ENCODE peak calls at places on chromosomes 3 and 15, in five cellular contexts. I is IMR-90, P is K562, J is HepG2, D is SK-N-SH. F is an unnamed sample.

GRCh38 chr15:68232937-68233336 is 3.4 kb upstream of the CLN6 start:
- DNase-seq in J (no peak), P (no peak), D (no peak), I (no peak), F (no peak)

GRCh38 chr3:24263069-24263668 is 231.5 kb downstream of the THRB start:
- DNase-seq in D (no peak), P (no peak), I (no peak), J (no peak), F (no peak)

GRCh38 chr3:188824596-188824995 is 347.2 kb upstream of the TPRG1 start:
- DNase-seq in D (no peak), P (no peak), J (no peak), I (no peak), F (no peak)

GRCh38 chr15:90982135-90982534 is 12.2 kb downstream of the PRC1 start:
- DNase-seq in P (no peak), I (peak; percentile 71), D (no peak), J (no peak), F (no peak)

GRCh38 chr3:42061042-42061710 is 30.0 kb upstream of the TRAK1 start:
- DNase-seq in P (no peak), J (no peak), D (no peak), I (no peak), F (no peak)

GRCh38 chr3:134059680-134060560 is 30.2 kb upstream of the SLCO2A1 start:
- DNase-seq in P (no peak), I (peak; percentile 19), D (no peak), J (peak; percentile 74), F (no peak)

GRCh38 chr15:63107895-63108546 is 13.6 kb upstream of the LACTB start:
- DNase-seq in I (peak; percentile 100), D (no peak), P (no peak), J (peak; percentile 98), F (no peak)

GRCh38 chr3:196666001-196666867 is 26.7 kb downstream of the NRROS start:
- DNase-seq in P (no peak), D (no peak), I (peak; percentile 81), J (peak; percentile 91), F (no peak)

GRCh38 chr3:61956236-61956635 is 394.9 kb downstream of the PTPRG start:
- DNase-seq in I (peak; percentile 74), D (peak; percentile 11), J (no peak), P (no peak), F (no peak)

GRCh38 chr15:91151781-91152563 is 51.9 kb downstream of the SV2B start:
- DNase-seq in P (no peak), J (no peak), D (no peak), I (no peak), F (no peak)

GRCh38 chr15:98868564-98868963 is 139.0 kb downstream of the PGPEP1L start:
- DNase-seq in P (no peak), I (no peak), D (no peak), J (no peak), F (no peak)

GRCh38 chr15:69631005-69631404 is 178.4 kb downstream of the RPLP1 start:
- DNase-seq in D (no peak), P (no peak), J (no peak), I (no peak), F (no peak)

GRCh38 chr15:69080203-69080957 is 65.9 kb downstream of the NOX5 start:
- DNase-seq in D (peak; percentile 48), P (no peak), I (no peak), J (no peak), F (no peak)

GRCh38 chr15:45407786-45408185 is 29.4 kb upstream of the GATM start:
- DNase-seq in I (no peak), J (no peak), P (no peak), D (no peak), F (no peak)

GRCh38 chr15:45414215-45414885 is 36.0 kb upstream of the GATM start:
- DNase-seq in P (no peak), J (no peak), D (no peak), I (no peak), F (no peak)

GRCh38 chr15:45409596-45409995 is 31.3 kb upstream of the GATM start:
- DNase-seq in P (no peak), I (no peak), J (no peak), D (no peak), F (no peak)
- H4K20me1 ChIP-seq in P (peaks cover 4% of the 10 kb centered on the region), I (peaks cover 9% of the 10 kb centered on the region), J (peaks cover 4% of the 10 kb centered on the region), D (no peaks in the 10 kb centered on the region), F (no peaks in the 10 kb centered on the region)

DNA sequence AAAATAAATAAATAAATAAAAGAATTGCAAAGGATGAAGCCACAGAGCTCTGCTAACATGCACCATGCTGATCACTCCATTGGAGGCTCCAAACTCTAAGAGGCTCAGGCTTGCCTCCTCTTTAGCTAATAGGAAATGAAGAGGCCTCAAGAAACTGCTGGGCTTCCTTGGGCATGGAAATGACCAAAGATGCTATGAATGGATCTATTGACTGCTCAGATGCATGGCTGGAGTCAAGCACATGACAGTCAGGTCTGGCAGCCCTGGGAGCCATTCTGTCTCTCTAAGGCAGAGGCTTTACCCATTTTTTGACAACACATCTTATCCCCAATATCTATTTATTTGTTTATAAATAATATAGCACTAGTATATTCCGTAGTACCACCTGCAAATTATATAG is 5.3 kb upstream of the LIPC start:
- DNase-seq in P (no peak), D (no peak), J (no peak), I (no peak), F (no peak)
- TF ChIP-seq MXI1 in P (no peak), D (no peak), J (no peak), I (no peak), F (no peak)

DNA sequence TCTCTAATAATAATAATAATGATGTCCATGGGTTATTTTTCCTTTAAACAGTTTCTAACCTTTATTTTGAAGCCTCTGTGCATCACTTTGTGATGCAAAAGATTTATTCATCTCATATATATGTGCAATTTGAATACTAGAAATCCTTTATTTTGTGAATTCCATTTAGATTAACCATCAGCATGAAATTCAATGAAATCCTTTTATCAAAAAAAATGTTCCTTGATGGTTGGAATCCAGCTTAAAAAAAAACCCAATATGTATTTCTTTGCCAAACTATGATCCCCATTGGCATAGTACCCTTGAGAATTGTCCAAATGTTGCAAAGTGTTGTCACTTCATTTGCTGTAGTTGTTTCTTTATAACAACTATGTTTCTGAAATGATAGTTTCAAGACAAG is 7.4 kb downstream of the TBC1D23 start:
- DNase-seq in P (no peak), J (no peak), I (peak; percentile 24), D (no peak), F (no peak)
- H4K20me1 ChIP-seq in P (peaks cover 46% of the 10 kb centered on the region), J (peaks cover 10% of the 10 kb centered on the region), I (peaks cover 21% of the 10 kb centered on the region), D (peaks cover 14% of the 10 kb centered on the region), F (no peaks in the 10 kb centered on the region)

GRCh38 chr3:135456182-135456790 is 509.2 kb upstream of the PPP2R3A start:
- DNase-seq in D (peak; percentile 36), P (no peak), J (no peak), I (no peak), F (no peak)
- TF ChIP-seq MXI1 in D (no peak), P (no peak), J (no peak), I (no peak), F (no peak)

GRCh38 chr3:36701903-36702374 is 62.4 kb downstream of the DCLK3 start:
- DNase-seq in J (no peak), I (peak; percentile 96), D (no peak), P (peak; percentile 38), F (no peak)

GRCh38 chr3:36705015-36705414 is 59.3 kb downstream of the DCLK3 start:
- DNase-seq in I (no peak), J (no peak), P (no peak), D (no peak), F (no peak)

GRCh38 chr3:36707623-36708409 is 56.5 kb downstream of the DCLK3 start:
- DNase-seq in I (peak; percentile 65), J (no peak), D (no peak), P (peak; percentile 63), F (no peak)

GRCh38 chr3:36701249-36701572 is 63.1 kb downstream of the DCLK3 start:
- DNase-seq in I (no peak), J (no peak), P (no peak), D (no peak), F (no peak)

DNA sequence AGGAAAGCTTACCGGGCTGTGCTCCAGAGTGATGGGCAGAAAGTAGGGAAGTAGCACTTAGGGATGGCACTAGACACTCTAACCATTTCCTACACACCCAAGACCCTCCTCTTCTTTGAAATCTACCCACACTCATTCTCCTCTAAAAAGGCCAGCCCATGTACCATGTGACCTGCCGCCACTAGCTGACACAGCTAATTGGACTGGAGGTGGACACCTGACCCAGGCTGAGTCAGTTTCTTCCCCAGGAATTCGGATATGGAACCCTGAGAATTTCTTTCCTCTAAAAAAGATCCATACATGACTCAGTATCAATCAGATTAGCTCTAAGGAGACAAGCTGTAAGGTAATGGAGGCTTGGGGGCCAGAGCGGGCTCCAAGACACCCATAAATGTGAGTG is 60.1 kb downstream of the DCLK3 start:
- DNase-seq in P (no peak), D (no peak), I (no peak), J (no peak), F (no peak)
- H4K20me1 ChIP-seq in P (no peaks in the 10 kb centered on the region), D (no peaks in the 10 kb centered on the region), I (no peaks in the 10 kb centered on the region), J (no peaks in the 10 kb centered on the region), F (no peaks in the 10 kb centered on the region)

GRCh38 chr3:137946341-137946973 is 63.5 kb upstream of the CLDN18 start:
- DNase-seq in P (peak; percentile 71), D (peak; percentile 59), I (peak; percentile 71), J (peak; percentile 62), F (no peak)
- TF ChIP-seq MXI1 in P (no peak), D (no peak), I (no peak), J (no peak), F (no peak)

GRCh38 chr15:48265145-48265544 is 59.0 kb downstream of the SLC12A1 start:
- DNase-seq in I (no peak), J (no peak), D (no peak), P (no peak), F (no peak)
- H4K20me1 ChIP-seq in I (no peaks in the 10 kb centered on the region), J (no peaks in the 10 kb centered on the region), D (no peaks in the 10 kb centered on the region), P (no peaks in the 10 kb centered on the region), F (no peaks in the 10 kb centered on the region)

DNA sequence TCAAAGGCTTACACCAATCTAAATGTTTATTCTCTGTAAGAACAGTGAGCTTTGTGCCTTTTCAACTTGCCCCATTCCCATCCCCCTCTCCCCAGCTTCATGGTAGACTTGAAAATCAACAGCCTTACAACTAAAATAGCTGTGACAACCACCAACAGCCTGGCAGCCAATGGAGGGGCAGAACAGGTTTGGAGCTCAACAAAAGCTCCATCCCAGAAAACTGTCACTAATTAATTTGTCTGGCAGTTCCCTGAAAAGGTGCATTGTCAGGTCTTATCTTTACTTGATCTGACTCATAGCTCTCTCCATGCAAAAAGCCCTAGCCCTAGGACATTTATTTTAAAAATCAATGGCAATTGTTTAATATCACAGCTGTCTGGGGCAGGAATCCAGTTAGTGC is 22.6 kb downstream of the MTHFS start:
- DNase-seq in I (no peak), J (peak; percentile 52), P (no peak), D (no peak), F (no peak)
- TF ChIP-seq MXI1 in I (no peak), J (no peak), P (no peak), D (no peak), F (no peak)

GRCh38 chr3:99872633-99873254 is 55.1 kb downstream of the CMSS1 start:
- DNase-seq in J (no peak), I (no peak), D (no peak), P (no peak), F (peak; percentile 50)
- H4K20me1 ChIP-seq in J (peaks cover 58% of the 10 kb centered on the region), I (peaks cover 55% of the 10 kb centered on the region), D (peaks cover 7% of the 10 kb centered on the region), P (no peaks in the 10 kb centered on the region), F (no peaks in the 10 kb centered on the region)

GRCh38 chr15:58924326-58924725 is 9.2 kb downstream of the SLTM start:
- DNase-seq in I (peak; percentile 68), P (no peak), J (no peak), D (no peak), F (no peak)
- TF ChIP-seq MXI1 in I (no peak), P (no peak), J (no peak), D (no peak), F (no peak)

F was measured in GM12878.